ENCODE peak calls at places on chromosomes 2 and 18, in six cellular contexts. W, Y, R, F, L and I are unnamed samples. For H3K4me1, the result is how much of the 10 kb centered on the place peaks cover.

GRCh38 chr2:7356909-7357584 is 439.8 kb downstream of the RNF144A start:
- DNase-seq in W (no peak), Y (no peak), R (no peak), F (no peak), L (no peak), I (no peak)

GRCh38 chr18:50218432-50219197 is 23.7 kb upstream of the MYO5B start:
- DNase-seq in W (no peak), Y (peak), R (no peak), F (peak), L (no peak), I (peak)

GRCh38 chr2:69952336-69953115 is 8.9 kb downstream of the ASPRV1 start:
- DNase-seq in W (no peak), Y (no peak), R (no peak), F (no peak), L (no peak), I (no peak)

GRCh38 chr2:178295115-178295514 is 100.8 kb downstream of the OSBPL6 start:
- DNase-seq in W (no peak), Y (no peak), R (no peak), F (no peak), L (no peak), I (no peak)

GRCh38 chr2:55233658-55233940 is 1.1 kb downstream of the RPS27A start:
- DNase-seq in W (no peak), Y (no peak), R (no peak), F (no peak), L (no peak), I (no peak)

GRCh38 chr2:98501223-98501622 is 56.6 kb downstream of the INPP4A start:
- DNase-seq in W (no peak), Y (no peak), R (no peak), F (no peak), L (no peak), I (no peak)

GRCh38 chr2:231227309-231228162 is 29.1 kb downstream of the ARMC9 start:
- DNase-seq in W (peak), Y (peak), R (peak), F (peak), L (peak), I (peak)

GRCh38 chr2:17719562-17720371 is 33.8 kb downstream of the SMC6 start:
- DNase-seq in W (no peak), Y (no peak), R (no peak), F (peak), L (no peak), I (no peak)

GRCh38 chr2:152755029-152755428 is 36.6 kb downstream of the ARL6IP6 start:
- DNase-seq in W (peak), Y (peak), R (no peak), F (peak), L (no peak), I (no peak)

GRCh38 chr2:130378898-130379214 is 23.0 kb downstream of the PTPN18 start:
- DNase-seq in W (no peak), Y (no peak), R (no peak), F (no peak), L (no peak), I (no peak)

GRCh38 chr2:55247025-55247424 is 14.5 kb downstream of the RPS27A start:
- DNase-seq in W (no peak), Y (no peak), R (no peak), F (no peak), L (no peak), I (no peak)

GRCh38 chr2:48430528-48430927 is 99.4 kb upstream of the STON1 start:
- DNase-seq in W (no peak), Y (no peak), R (no peak), F (no peak), L (no peak), I (no peak)

GRCh38 chr2:64819774-64820688 is 166.3 kb upstream of the SERTAD2 start:
- DNase-seq in W (no peak), Y (no peak), R (no peak), F (no peak), L (no peak), I (no peak)

GRCh38 chr2:133956434-133956935 is 297.4 kb upstream of the MGAT5 start:
- DNase-seq in W (no peak), Y (no peak), R (no peak), F (no peak), L (no peak), I (no peak)

GRCh38 chr2:3730646-3731045 is 27.3 kb downstream of the DCDC2C start:
- DNase-seq in W (no peak), Y (no peak), R (no peak), F (no peak), L (no peak), I (no peak)

GRCh38 chr2:69138247-69138754 is 125.3 kb downstream of the ANTXR1 start:
- DNase-seq in W (no peak), Y (no peak), R (no peak), F (peak), L (no peak), I (no peak)

GRCh38 chr2:238439093-238439849 is 12.5 kb downstream of the ASB1 start:
- DNase-seq in W (peak), Y (no peak), R (peak), F (no peak), L (no peak), I (no peak)

GRCh38 chr2:152354909-152355308 is 19.9 kb downstream of the FMNL2 start:
- DNase-seq in W (no peak), Y (no peak), R (no peak), F (no peak), L (no peak), I (no peak)

GRCh38 chr2:15170068-15170775 is 390.9 kb downstream of the NBAS start:
- DNase-seq in W (peak), Y (peak), R (no peak), F (peak), L (no peak), I (no peak)

GRCh38 chr18:6414723-6415362 is at the start of gene L3MBTL4:
- DNase-seq in W (peak), Y (peak), R (peak), F (peak), L (peak), I (peak)

GRCh38 chr2:134138115-134138514 is 115.8 kb upstream of the MGAT5 start:
- DNase-seq in W (no peak), Y (no peak), R (no peak), F (no peak), L (no peak), I (no peak)

GRCh38 chr2:162297925-162298552 is 20.4 kb downstream of the IFIH1 start:
- DNase-seq in W (peak), Y (no peak), R (peak), F (peak), L (peak), I (peak)

GRCh38 chr18:24734058-24734457 is 273.6 kb downstream of the HRH4 start:
- DNase-seq in W (no peak), Y (peak), R (peak), F (peak), L (no peak), I (no peak)

GRCh38 chr2:48397846-48398245 is 132.1 kb upstream of the STON1 start:
- DNase-seq in W (no peak), Y (no peak), R (no peak), F (no peak), L (no peak), I (no peak)

GRCh38 chr18:72530622-72531021 is 13.5 kb downstream of the CBLN2 start:
- DNase-seq in W (no peak), Y (no peak), R (no peak), F (no peak), L (no peak), I (no peak)

GRCh38 chr2:42300527-42300926 is 60.5 kb downstream of the COX7A2L start:
- DNase-seq in W (no peak), Y (no peak), R (no peak), F (no peak), L (no peak), I (no peak)

GRCh38 chr2:12941203-12941602 is 224.5 kb downstream of the TRIB2 start:
- DNase-seq in W (no peak), Y (no peak), R (no peak), F (no peak), L (no peak), I (no peak)

GRCh38 chr2:157336137-157336721 is 10.6 kb upstream of the ERMN start:
- DNase-seq in W (no peak), Y (peak), R (no peak), F (peak), L (peak), I (peak)

GRCh38 chr18:40380657-40381441 is 1574.2 kb upstream of the PIK3C3 start:
- DNase-seq in W (no peak), Y (no peak), R (no peak), F (no peak), L (no peak), I (no peak)

GRCh38 chr2:105802587-105802986 is 57.9 kb downstream of the NCK2 start:
- DNase-seq in W (no peak), Y (no peak), R (no peak), F (no peak), L (no peak), I (no peak)

GRCh38 chr2:42457011-42457410 is 36.8 kb downstream of the KCNG3 start:
- DNase-seq in W (no peak), Y (peak), R (no peak), F (peak), L (no peak), I (no peak)

GRCh38 chr18:31103423-31103822 is 1.2 kb upstream of the DSC2 start:
- DNase-seq in W (no peak), Y (no peak), R (no peak), F (no peak), L (no peak), I (no peak)

GRCh38 chr2:105917216-105917615 is 172.5 kb downstream of the NCK2 start:
- DNase-seq in W (no peak), Y (peak), R (no peak), F (no peak), L (no peak), I (no peak)

GRCh38 chr2:6922201-6922656 is 5.0 kb downstream of the RNF144A start:
- DNase-seq in W (no peak), Y (no peak), R (no peak), F (peak), L (no peak), I (no peak)

GRCh38 chr2:30234180-30234971 is 3.0 kb downstream of the LBH start:
- DNase-seq in W (no peak), Y (no peak), R (peak), F (peak), L (no peak), I (no peak)

GRCh38 chr2:207161724-207162123 is 4.0 kb downstream of the KLF7 start:
- DNase-seq in W (no peak), Y (no peak), R (no peak), F (no peak), L (no peak), I (no peak)

GRCh38 chr2:7900593-7900992 is 781.3 kb upstream of the ID2 start:
- DNase-seq in W (no peak), Y (no peak), R (no peak), F (no peak), L (no peak), I (no peak)

GRCh38 chr18:63140997-63141776 is 178.4 kb downstream of the BCL2 start:
- DNase-seq in W (no peak), Y (no peak), R (no peak), F (no peak), L (no peak), I (no peak)

GRCh38 chr2:119240311-119241204 is 16.9 kb downstream of the STEAP3 start:
- DNase-seq in W (peak), Y (peak), R (no peak), F (peak), L (peak), I (peak)

GRCh38 chr2:88837511-88838160 is 146.2 kb downstream of the RPIA start:
- DNase-seq in W (no peak), Y (no peak), R (no peak), F (no peak), L (no peak), I (no peak)
- H3K4me1 ChIP-seq in W (under half), Y (under half), R (under half), F (under half), L (under half), I (under half)

GRCh38 chr2:144860421-144860820 is 340.5 kb upstream of the ZEB2 start:
- DNase-seq in W (no peak), Y (no peak), R (no peak), F (no peak), L (no peak), I (no peak)
- H3K4me1 ChIP-seq in W (under half), Y (under half), R (under half), F (under half), L (under half), I (under half)

DNA sequence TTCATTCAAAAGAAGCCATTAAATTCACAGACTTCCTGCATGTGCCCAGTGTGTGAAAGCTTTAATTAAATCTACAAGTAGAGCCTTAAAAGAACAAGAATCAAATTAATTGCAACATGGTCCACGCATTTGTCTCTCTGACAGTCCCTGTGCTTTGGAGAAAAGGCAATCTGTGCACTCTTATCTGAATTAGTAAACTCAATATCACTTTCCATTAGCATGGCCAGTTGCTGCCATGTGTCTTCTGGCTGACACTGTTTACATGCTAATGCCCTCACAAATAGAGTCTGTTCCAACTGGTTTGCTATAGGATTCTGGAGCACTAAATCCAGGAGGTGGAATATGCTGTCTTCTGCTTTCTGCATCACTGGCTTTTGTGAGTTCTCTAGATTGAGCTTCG is 434.5 kb upstream of the RAB12 start:
- DNase-seq in W (no peak), Y (no peak), R (no peak), F (no peak), L (no peak), I (no peak)
- H3K4me1 ChIP-seq in W (under half), Y (under half), R (under half), F (under half), L (under half), I (under half)

GRCh38 chr2:143148757-143149156 is 19.5 kb downstream of the ARHGAP15 start:
- DNase-seq in W (no peak), Y (no peak), R (no peak), F (no peak), L (no peak), I (no peak)
- H3K4me1 ChIP-seq in W (under half), Y (under half), R (under half), F (under half), L (under half), I (under half)

GRCh38 chr18:4125939-4126250 is 329.2 kb downstream of the DLGAP1 start:
- DNase-seq in W (no peak), Y (peak), R (no peak), F (peak), L (no peak), I (no peak)

GRCh38 chr18:4125246-4125938 is 329.7 kb downstream of the DLGAP1 start:
- DNase-seq in W (peak), Y (peak), R (no peak), F (peak), L (peak), I (no peak)

GRCh38 chr18:4134691-4135090 is 320.4 kb downstream of the DLGAP1 start:
- DNase-seq in W (no peak), Y (no peak), R (no peak), F (peak), L (no peak), I (no peak)

GRCh38 chr18:4126939-4127338 is 328.2 kb downstream of the DLGAP1 start:
- DNase-seq in W (no peak), Y (no peak), R (no peak), F (no peak), L (no peak), I (no peak)

GRCh38 chr18:4130734-4131719 is 324.1 kb downstream of the DLGAP1 start:
- DNase-seq in W (no peak), Y (no peak), R (no peak), F (peak), L (no peak), I (no peak)
- H3K4me1 ChIP-seq in W (under half), Y (under half), R (under half), F (under half), L (under half), I (under half)

GRCh38 chr2:218219934-218220333 is 2.9 kb downstream of the ARPC2 start:
- DNase-seq in W (no peak), Y (no peak), R (no peak), F (no peak), L (no peak), I (no peak)
- H3K4me1 ChIP-seq in W (under half), Y (under half), R (under half), F (under half), L (half or more), I (under half)

GRCh38 chr18:35417223-35417622 is 40.1 kb upstream of the ZNF396 start:
- DNase-seq in W (no peak), Y (no peak), R (no peak), F (no peak), L (no peak), I (no peak)

GRCh38 chr18:35422227-35422626 is 45.1 kb upstream of the ZNF396 start:
- DNase-seq in W (no peak), Y (no peak), R (no peak), F (no peak), L (no peak), I (no peak)

GRCh38 chr18:35415511-35416427 is 38.6 kb upstream of the ZNF396 start:
- DNase-seq in W (no peak), Y (no peak), R (no peak), F (no peak), L (no peak), I (no peak)

GRCh38 chr18:35413163-35413511 is 36.0 kb upstream of the ZNF396 start:
- DNase-seq in W (no peak), Y (no peak), R (no peak), F (no peak), L (no peak), I (no peak)

DNA sequence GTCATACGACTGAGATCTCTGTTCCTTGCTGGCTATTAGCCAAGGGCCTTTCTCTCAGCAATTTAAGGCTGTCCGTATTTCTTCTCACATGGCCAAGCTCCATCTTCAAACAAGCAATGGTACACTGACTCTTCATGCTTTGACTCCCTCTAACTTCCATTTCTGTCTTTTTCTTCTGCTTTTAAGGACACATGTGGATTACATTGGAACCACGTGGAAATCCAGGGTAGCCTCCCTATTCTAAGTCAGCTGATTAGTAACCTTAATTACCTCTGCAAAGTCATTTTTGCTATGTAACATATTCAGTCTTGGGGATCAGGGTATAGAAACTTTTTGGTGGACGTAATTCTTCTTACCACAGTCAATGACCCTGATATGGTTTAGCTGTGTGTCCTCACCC is 41.5 kb upstream of the ZNF396 start:
- DNase-seq in W (no peak), Y (no peak), R (no peak), F (no peak), L (no peak), I (no peak)
- H3K4me1 ChIP-seq in W (under half), Y (under half), R (under half), F (under half), L (under half), I (under half)

GRCh38 chr2:46575467-46575866 is 96.1 kb downstream of the TMEM247 start:
- DNase-seq in W (no peak), Y (no peak), R (no peak), F (no peak), L (no peak), I (no peak)

GRCh38 chr2:46578966-46579365 is 99.6 kb downstream of the TMEM247 start:
- DNase-seq in W (no peak), Y (no peak), R (no peak), F (no peak), L (no peak), I (no peak)

GRCh38 chr2:46570396-46570795 is 91.0 kb downstream of the TMEM247 start:
- DNase-seq in W (no peak), Y (no peak), R (no peak), F (no peak), L (no peak), I (no peak)

GRCh38 chr2:46569766-46570165 is 90.4 kb downstream of the TMEM247 start:
- DNase-seq in W (no peak), Y (no peak), R (no peak), F (no peak), L (no peak), I (no peak)

GRCh38 chr2:46574457-46575354 is 95.3 kb downstream of the TMEM247 start:
- DNase-seq in W (no peak), Y (no peak), R (no peak), F (no peak), L (no peak), I (no peak)
- H3K4me1 ChIP-seq in W (under half), Y (under half), R (under half), F (under half), L (half or more), I (under half)